ENCODE peak calls at places on chromosomes 2 and 18, in nine cellular contexts. I, U, M, S, V, N, R, Y and W are unnamed samples.

GRCh38 chr2:172094319-172095145 is 8.2 kb downstream of the DLX2 start:
- DNase-seq in Y (no peak), M (peak; percentile 40), S (no peak), I (no peak), N (no peak), V (no peak), R (no peak), U (no peak), W (no peak)

GRCh38 chr18:55819448-55819847 is 231.5 kb upstream of the TCF4 start:
- DNase-seq in I (no peak), S (no peak), Y (no peak), U (no peak), M (no peak), N (no peak), V (no peak), R (no peak), W (no peak)

GRCh38 chr18:56787392-56787791 is 136.2 kb downstream of the WDR7 start:
- DNase-seq in N (no peak), S (no peak), V (no peak), M (no peak), U (no peak), Y (no peak), R (no peak), I (no peak), W (no peak)

GRCh38 chr2:99956232-99957030 is 186.0 kb downstream of the AFF3 start:
- DNase-seq in Y (no peak), V (no peak), R (no peak), M (no peak), U (no peak), I (no peak), S (no peak), N (no peak), W (no peak)

GRCh38 chr2:96501471-96501874 is 3.7 kb downstream of the NEURL3 start:
- DNase-seq in N (no peak), U (peak; percentile 50), V (no peak), M (no peak), R (peak; percentile 41), S (no peak), I (no peak), Y (no peak), W (no peak)

GRCh38 chr2:165016772-165017411 is 61.6 kb upstream of the SLC38A11 start:
- DNase-seq in S (peak; percentile 8), N (no peak), U (no peak), V (no peak), I (no peak), R (peak; percentile 76), Y (no peak), M (no peak), W (no peak)

GRCh38 chr2:85930129-85931124 is 41.6 kb upstream of the ST3GAL5 start:
- DNase-seq in R (no peak), I (no peak), U (no peak), Y (no peak), M (no peak), N (no peak), V (no peak), S (no peak), W (no peak)

GRCh38 chr2:124024491-124025348 is at the start of gene CNTNAP5:
- DNase-seq in U (no peak), V (peak; percentile 8), S (peak; percentile 34), I (no peak), R (no peak), M (no peak), Y (peak; percentile 46), N (no peak), W (peak; percentile 29)

GRCh38 chr2:225282858-225283693 is 116.4 kb upstream of the NYAP2 start:
- DNase-seq in I (peak; percentile 17), Y (no peak), R (peak; percentile 34), U (no peak), N (no peak), M (no peak), S (no peak), V (no peak), W (peak; percentile 43)

GRCh38 chr2:214671330-214671850 is 138.1 kb downstream of the BARD1 start:
- DNase-seq in S (no peak), Y (no peak), V (no peak), U (no peak), R (no peak), I (no peak), N (no peak), M (peak; percentile 36), W (no peak)

GRCh38 chr2:204027105-204027504 is 90.5 kb downstream of the ICOS start:
- DNase-seq in R (peak; percentile 98), M (no peak), I (peak; percentile 67), U (no peak), N (no peak), Y (no peak), S (no peak), V (no peak), W (no peak)

GRCh38 chr2:177262137-177262536 is 2.4 kb downstream of the NFE2L2 start:
- DNase-seq in I (no peak), S (no peak), R (no peak), N (no peak), V (no peak), U (no peak), M (no peak), Y (no peak), W (no peak)
- H3K4me3 ChIP-seq in I (peak overlapping the region; percentile 100), S (peak overlapping the region; percentile 97), R (peak overlapping the region; percentile 72), N (peak overlapping the region; percentile 99), V (no peak overlapping the region), U (peak overlapping the region; percentile 89), M (peak overlapping the region; percentile 90), Y (peak overlapping the region; percentile 68), W (peak overlapping the region; percentile 55)

GRCh38 chr2:8576525-8577157 is 105.2 kb upstream of the ID2 start:
- DNase-seq in Y (peak; percentile 29), U (peak; percentile 58), S (no peak), I (peak; percentile 36), R (no peak), M (peak; percentile 13), V (peak; percentile 29), N (no peak), W (no peak)

GRCh38 chr2:8574196-8575010 is 107.5 kb upstream of the ID2 start:
- DNase-seq in Y (peak; percentile 25), I (no peak), N (no peak), R (no peak), U (no peak), V (no peak), M (no peak), S (no peak), W (no peak)

GRCh38 chr2:8575810-8576423 is 105.9 kb upstream of the ID2 start:
- DNase-seq in M (peak; percentile 10), S (no peak), N (no peak), R (no peak), I (no peak), V (no peak), U (no peak), Y (peak; percentile 17), W (no peak)

GRCh38 chr2:8573942-8574195 is 108.0 kb upstream of the ID2 start:
- DNase-seq in R (no peak), U (no peak), N (no peak), I (no peak), M (no peak), Y (no peak), S (no peak), V (no peak), W (no peak)

DNA sequence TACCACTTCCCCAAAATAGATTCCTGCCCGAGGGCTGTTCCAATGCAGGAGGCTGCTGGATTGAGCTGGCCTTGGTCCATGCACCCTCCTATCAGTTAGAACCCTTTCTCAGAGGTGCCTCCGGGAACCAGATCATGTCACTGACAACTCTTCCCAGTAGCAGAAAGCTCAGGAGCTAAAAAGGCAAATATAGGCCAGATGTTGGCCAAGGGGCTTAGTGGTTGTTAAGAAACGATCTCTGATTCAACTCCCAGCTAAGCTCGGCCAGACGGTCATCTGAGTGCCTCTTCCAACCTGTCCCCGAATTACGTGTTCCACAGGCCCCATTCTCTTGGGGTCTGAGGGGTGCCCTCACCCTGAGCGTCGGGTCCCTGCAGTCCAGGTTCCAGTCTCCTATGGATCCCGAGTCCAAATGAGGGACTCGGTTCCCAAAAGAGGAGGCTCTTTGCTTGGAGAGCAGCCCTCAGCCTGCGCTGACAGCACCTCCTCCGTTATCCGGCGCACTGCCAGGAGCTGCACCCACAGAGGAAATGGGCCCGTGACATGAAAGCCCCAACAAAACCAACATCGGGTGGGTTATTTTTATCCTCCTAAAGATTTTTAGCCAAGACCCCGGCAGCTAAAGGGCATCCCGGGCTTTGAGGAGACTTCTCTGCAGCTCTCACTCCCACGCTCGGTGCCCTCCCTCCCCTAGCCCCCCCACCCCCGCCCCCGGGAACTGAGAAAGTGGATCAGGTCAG is 106.7 kb upstream of the ID2 start:
- DNase-seq in I (peak; percentile 46), R (no peak), M (no peak), V (peak; percentile 39), N (no peak), U (no peak), Y (peak; percentile 32), S (no peak), W (no peak)
- H3K4me1 ChIP-seq in I (peaks cover 27% of the 10 kb centered on the region), R (no peaks in the 10 kb centered on the region), M (no peaks in the 10 kb centered on the region), V (peaks cover 26% of the 10 kb centered on the region), N (peaks cover 7% of the 10 kb centered on the region), U (no peaks in the 10 kb centered on the region), Y (peaks cover 18% of the 10 kb centered on the region), S (no peaks in the 10 kb centered on the region), W (no peaks in the 10 kb centered on the region)

GRCh38 chr2:240796543-240797499 is 23.2 kb downstream of the KIF1A start:
- DNase-seq in N (no peak), Y (no peak), S (no peak), V (no peak), R (no peak), M (no peak), U (no peak), I (no peak), W (no peak)

GRCh38 chr2:240799183-240799740 is 20.8 kb downstream of the KIF1A start:
- DNase-seq in M (no peak), S (no peak), R (no peak), I (no peak), N (no peak), U (no peak), V (no peak), Y (no peak), W (peak; percentile 53)

GRCh38 chr2:240797500-240797895 is 22.5 kb downstream of the KIF1A start:
- DNase-seq in N (no peak), M (no peak), U (no peak), R (no peak), S (no peak), V (no peak), Y (no peak), I (no peak), W (no peak)

GRCh38 chr2:240797914-240798313 is 22.1 kb downstream of the KIF1A start:
- DNase-seq in V (no peak), S (no peak), U (no peak), I (no peak), Y (no peak), N (no peak), M (no peak), R (no peak), W (no peak)

GRCh38 chr2:240798327-240798905 is 21.6 kb downstream of the KIF1A start:
- DNase-seq in Y (no peak), U (no peak), V (no peak), I (no peak), N (no peak), M (no peak), S (no peak), R (no peak), W (no peak)
- H3K27me3 ChIP-seq in Y (peaks cover 11% of the 10 kb centered on the region), U (no peaks in the 10 kb centered on the region), V (peaks cover 53% of the 10 kb centered on the region), I (no peaks in the 10 kb centered on the region), N (no peaks in the 10 kb centered on the region), M (peaks cover 100% of the 10 kb centered on the region), S (no peaks in the 10 kb centered on the region), R (peaks cover 100% of the 10 kb centered on the region), W (no peaks in the 10 kb centered on the region)

DNA sequence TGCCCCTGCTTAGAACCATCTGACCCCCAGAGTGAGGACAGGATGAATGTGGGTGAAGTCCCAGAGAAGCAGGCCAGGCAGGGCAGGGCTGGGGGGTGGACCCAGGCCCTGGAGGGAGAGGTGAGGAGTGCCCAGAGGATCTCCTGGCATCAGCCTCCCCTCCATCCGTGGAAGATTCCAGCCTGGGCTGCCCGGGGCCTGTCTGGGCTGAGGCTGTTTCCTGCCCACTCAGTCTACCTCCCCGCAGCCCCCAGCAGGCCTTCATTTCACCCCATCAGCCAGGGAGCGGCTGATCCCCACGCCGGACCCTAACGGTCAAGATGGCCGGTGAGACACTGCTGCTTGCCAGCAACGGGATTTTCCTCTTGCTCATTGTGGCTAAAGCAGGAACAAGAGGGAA is 35.3 kb upstream of the OTOF start:
- DNase-seq in R (no peak), M (no peak), Y (no peak), I (no peak), U (no peak), N (no peak), V (no peak), S (no peak), W (no peak)
- H3K4me3 ChIP-seq in R (no peak overlapping the region), M (no peak overlapping the region), Y (no peak overlapping the region), I (no peak overlapping the region), U (no peak overlapping the region), N (no peak overlapping the region), V (no peak overlapping the region), S (no peak overlapping the region), W (no peak overlapping the region)